ENCODE peak calls at places on chromosomes 7 and 10, in six cellular contexts. E is Karpas-422, S is A549, A is K562, P is SK-N-SH, O is GM23338. F is an unnamed sample.
A peak's percentile ranks its signal among the peaks of the same experiment; 100 is the strongest.

GRCh38 chr7:521221-522070 is 1.8 kb upstream of the PDGFA start:
- DNase-seq in E (peak; percentile 83), S (peak; percentile 44), A (peak; percentile 56), P (peak; percentile 71), O (no peak), F (no peak)

GRCh38 chr10:102869290-102870198 is at the start of gene AS3MT:
- DNase-seq in E (no peak), S (peak; percentile 52), A (no peak), P (peak; percentile 92), O (peak; percentile 91), F (no peak)

GRCh38 chr10:99661370-99661749 is 2.1 kb downstream of the ENTPD7 start:
- DNase-seq in E (no peak), S (peak; percentile 37), A (no peak), P (no peak), O (no peak), F (no peak)

GRCh38 chr7:82859106-82859850 is 303.4 kb downstream of the PCLO start:
- DNase-seq in E (no peak), S (no peak), A (no peak), P (no peak), O (no peak), F (peak; percentile 21)

GRCh38 chr10:3789621-3790020 is 4.6 kb upstream of the KLF6 start:
- DNase-seq in E (no peak), S (no peak), A (no peak), P (no peak), O (no peak), F (no peak)

GRCh38 chr7:137850586-137850985 is 3.8 kb upstream of the DGKI start:
- DNase-seq in E (no peak), S (no peak), A (no peak), P (no peak), O (no peak), F (no peak)

GRCh38 chr10:14244147-14244546 is 86.6 kb downstream of the FRMD4A start:
- DNase-seq in E (peak; percentile 46), S (no peak), A (no peak), P (no peak), O (peak; percentile 73), F (no peak)

GRCh38 chr10:73774637-73775036 is 7.2 kb upstream of the CHCHD1 start:
- DNase-seq in E (peak; percentile 50), S (no peak), A (peak; percentile 53), P (no peak), O (no peak), F (peak; percentile 31)

GRCh38 chr7:128036226-128036940 is 5.1 kb upstream of the LRRC4 start:
- DNase-seq in E (peak; percentile 78), S (no peak), A (no peak), P (no peak), O (no peak), F (peak; percentile 63)

GRCh38 chr10:35409094-35409582 is 72.8 kb downstream of the CCNY start:
- DNase-seq in E (no peak), S (no peak), A (no peak), P (peak; percentile 58), O (no peak), F (no peak)

GRCh38 chr7:40836218-40836617 is 701.4 kb downstream of the SUGCT start:
- DNase-seq in E (no peak), S (no peak), A (no peak), P (no peak), O (no peak), F (no peak)

GRCh38 chr10:79234391-79235318 is 112.6 kb upstream of the PPIF start:
- DNase-seq in E (no peak), S (no peak), A (no peak), P (no peak), O (no peak), F (no peak)

GRCh38 chr10:43006490-43006889 is 70.4 kb upstream of the RET start:
- DNase-seq in E (no peak), S (no peak), A (no peak), P (no peak), O (no peak), F (no peak)

GRCh38 chr10:61786728-61787127 is 114.8 kb upstream of the ARID5B start:
- DNase-seq in E (no peak), S (peak; percentile 34), A (no peak), P (no peak), O (no peak), F (peak; percentile 93)

GRCh38 chr7:918118-918425 is 36.4 kb downstream of the ADAP1 start:
- DNase-seq in E (no peak), S (no peak), A (no peak), P (no peak), O (no peak), F (no peak)

GRCh38 chr10:3429651-3430050 is 257.1 kb upstream of the PITRM1 start:
- DNase-seq in E (no peak), S (no peak), A (no peak), P (no peak), O (no peak), F (no peak)

GRCh38 chr7:148856035-148856881 is 27.8 kb downstream of the EZH2 start:
- DNase-seq in E (peak; percentile 75), S (peak; percentile 66), A (peak; percentile 68), P (peak; percentile 64), O (peak; percentile 60), F (peak; percentile 64)

GRCh38 chr10:65570143-65571010 is 1355.5 kb upstream of the LRRTM3 start:
- DNase-seq in E (no peak), S (peak; percentile 12), A (no peak), P (peak; percentile 51), O (peak; percentile 87), F (no peak)

GRCh38 chr7:1696671-1697498 is 26.8 kb downstream of the ELFN1 start:
- DNase-seq in E (no peak), S (no peak), A (no peak), P (peak; percentile 41), O (no peak), F (no peak)

GRCh38 chr7:45072131-45073030 is 16.4 kb downstream of the NACAD start:
- DNase-seq in E (no peak), S (no peak), A (no peak), P (peak; percentile 65), O (no peak), F (no peak)

GRCh38 chr10:102941401-102941800 is 23.3 kb downstream of the CNNM2 start:
- DNase-seq in E (no peak), S (no peak), A (no peak), P (no peak), O (peak; percentile 46), F (no peak)

DNA sequence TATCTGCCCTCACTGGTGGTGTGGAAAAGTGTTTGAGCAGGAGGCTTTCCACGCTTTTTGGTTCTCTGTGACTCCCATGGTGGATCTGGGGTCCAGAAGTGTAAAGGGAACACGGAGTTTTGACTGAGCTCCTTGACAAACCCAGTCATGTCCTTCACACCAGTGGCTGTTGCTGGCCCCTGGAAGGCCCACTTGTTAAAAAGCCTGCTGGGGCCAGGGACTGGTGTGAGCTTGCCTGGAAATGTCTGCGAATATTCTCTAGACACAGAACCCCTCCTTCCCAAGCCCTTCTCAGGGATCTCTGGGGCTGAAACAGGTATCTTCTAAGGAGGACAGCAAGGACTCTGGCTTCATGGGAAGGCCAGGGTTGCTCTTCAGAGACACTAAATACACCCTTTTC is 343.0 kb downstream of the TCERG1L start:
- DNase-seq in E (no peak), S (no peak), A (no peak), P (no peak), O (no peak), F (no peak)
- H3K27ac ChIP-seq in E (no peak overlapping the region), S (no peak overlapping the region), A (no peak overlapping the region), P (no peak overlapping the region), O (no peak overlapping the region), F (no peak overlapping the region)

GRCh38 chr7:22214000-22214399 is 143.0 kb downstream of the RAPGEF5 start:
- DNase-seq in E (no peak), S (no peak), A (no peak), P (no peak), O (peak; percentile 20), F (no peak)
- H3K4me3 ChIP-seq in E (no peak overlapping the region), S (no peak overlapping the region), A (no peak overlapping the region), P (no peak overlapping the region), O (no peak overlapping the region), F (no peak overlapping the region)

GRCh38 chr7:7672545-7673239 is 32.1 kb downstream of the UMAD1 start:
- DNase-seq in E (no peak), S (no peak), A (no peak), P (no peak), O (no peak), F (no peak)

GRCh38 chr7:7670490-7670889 is 29.9 kb downstream of the UMAD1 start:
- DNase-seq in E (no peak), S (no peak), A (no peak), P (no peak), O (no peak), F (no peak)

GRCh38 chr7:7667187-7667586 is 26.6 kb downstream of the UMAD1 start:
- DNase-seq in E (no peak), S (no peak), A (no peak), P (no peak), O (no peak), F (no peak)

GRCh38 chr7:7665031-7665430 is 24.5 kb downstream of the UMAD1 start:
- DNase-seq in E (no peak), S (no peak), A (no peak), P (no peak), O (no peak), F (no peak)

DNA sequence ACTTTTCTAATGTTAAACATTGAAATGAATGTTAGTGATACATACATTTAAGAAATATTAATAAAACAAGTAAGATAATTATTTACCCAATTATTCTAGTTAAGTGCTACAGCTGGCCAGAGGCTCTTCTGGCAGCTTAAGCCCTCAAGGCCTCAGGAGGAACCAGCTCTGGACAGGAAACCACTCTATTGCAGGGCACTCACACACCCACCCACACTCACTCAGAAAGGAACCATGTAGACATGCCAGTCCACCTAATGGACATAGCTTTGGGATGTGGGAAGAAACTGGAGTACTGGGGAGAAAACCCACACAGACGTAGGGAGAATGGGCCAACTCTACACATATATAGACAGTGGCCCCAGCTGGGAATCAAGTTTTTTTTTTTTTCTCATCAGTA is 28.2 kb downstream of the UMAD1 start:
- DNase-seq in E (no peak), S (no peak), A (no peak), P (no peak), O (no peak), F (no peak)
- H3K4me2 ChIP-seq in E (no peak overlapping the region), S (no peak overlapping the region), A (no peak overlapping the region), P (no peak overlapping the region), O (no peak overlapping the region), F (no peak overlapping the region)

GRCh38 chr7:42156957-42157721 is 79.9 kb downstream of the GLI3 start:
- DNase-seq in E (no peak), S (no peak), A (no peak), P (no peak), O (no peak), F (no peak)

GRCh38 chr7:42164946-42165345 is 72.1 kb downstream of the GLI3 start:
- DNase-seq in E (no peak), S (no peak), A (no peak), P (no peak), O (no peak), F (no peak)

GRCh38 chr7:42159150-42159549 is 77.9 kb downstream of the GLI3 start:
- DNase-seq in E (no peak), S (no peak), A (no peak), P (no peak), O (no peak), F (no peak)

GRCh38 chr7:42162560-42163325 is 74.3 kb downstream of the GLI3 start:
- DNase-seq in E (no peak), S (no peak), A (no peak), P (no peak), O (no peak), F (peak; percentile 61)

DNA sequence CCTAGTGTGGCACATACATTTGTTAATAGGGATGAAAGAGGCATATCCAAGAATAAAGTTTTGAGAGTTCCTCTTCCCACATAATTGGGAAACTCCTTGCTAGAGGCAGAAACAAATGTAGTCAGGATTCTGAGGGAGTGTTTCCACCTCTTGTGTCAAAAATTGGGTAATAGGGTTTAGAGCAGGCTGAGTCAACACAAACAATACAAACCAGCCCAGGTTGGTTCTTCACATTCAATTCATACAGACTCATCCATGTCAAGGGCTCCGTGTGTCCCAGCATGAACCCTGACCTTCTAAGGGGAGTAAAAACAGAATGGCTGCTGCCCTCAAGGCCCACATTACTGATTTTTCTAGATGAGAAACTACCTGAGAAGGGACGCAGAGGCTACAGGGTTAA is 75.3 kb downstream of the GLI3 start:
- DNase-seq in E (no peak), S (no peak), A (no peak), P (no peak), O (no peak), F (no peak)
- H3K27ac ChIP-seq in E (no peak overlapping the region), S (no peak overlapping the region), A (no peak overlapping the region), P (no peak overlapping the region), O (no peak overlapping the region), F (no peak overlapping the region)